ENCODE peak calls at places on chromosomes 11 and 22, in eight cellular contexts. One of them, this sample, is unnamed.

GRCh38 chr11:72595292-72595684 is 78.9 kb downstream of the PDE2A start:
- DNase-seq in left lung: peak
- DNase-seq in hepatocyte: no peak
- DNase-seq in lower leg skin: no peak
- DNase-seq in nephron progenitor cell: no peak
- DNase-seq in fibroblast of pulmonary artery: no peak
- DNase-seq in thoracic aorta: no peak
- DNase-seq in Panc1: no peak
- DNase-seq in this sample: no peak

GRCh38 chr11:15327786-15328231 is 213.1 kb downstream of the INSC start:
- DNase-seq in Panc1: no peak
- DNase-seq in thoracic aorta: no peak
- DNase-seq in nephron progenitor cell: peak
- DNase-seq in fibroblast of pulmonary artery: peak
- DNase-seq in lower leg skin: peak
- DNase-seq in hepatocyte: peak
- DNase-seq in left lung: no peak
- DNase-seq in this sample: peak

GRCh38 chr11:93278976-93279375 is 51.6 kb upstream of the DEUP1 start:
- DNase-seq in nephron progenitor cell: no peak
- DNase-seq in left lung: no peak
- DNase-seq in fibroblast of pulmonary artery: no peak
- DNase-seq in thoracic aorta: no peak
- DNase-seq in lower leg skin: no peak
- DNase-seq in Panc1: no peak
- DNase-seq in hepatocyte: no peak
- DNase-seq in this sample: no peak

GRCh38 chr11:848988-849824 is 6.6 kb downstream of the TSPAN4 start:
- DNase-seq in left lung: no peak
- DNase-seq in Panc1: no peak
- DNase-seq in lower leg skin: no peak
- DNase-seq in nephron progenitor cell: peak
- DNase-seq in fibroblast of pulmonary artery: no peak
- DNase-seq in thoracic aorta: no peak
- DNase-seq in hepatocyte: peak
- DNase-seq in this sample: peak

GRCh38 chr22:38135133-38135706 is 24.7 kb upstream of the BAIAP2L2 start:
- DNase-seq in Panc1: no peak
- DNase-seq in nephron progenitor cell: no peak
- DNase-seq in left lung: no peak
- DNase-seq in lower leg skin: no peak
- DNase-seq in fibroblast of pulmonary artery: peak
- DNase-seq in hepatocyte: no peak
- DNase-seq in thoracic aorta: no peak
- DNase-seq in this sample: no peak

GRCh38 chr11:128757235-128757711 is 63.4 kb downstream of the FLI1 start:
- DNase-seq in hepatocyte: no peak
- DNase-seq in Panc1: no peak
- DNase-seq in lower leg skin: peak
- DNase-seq in fibroblast of pulmonary artery: peak
- DNase-seq in nephron progenitor cell: no peak
- DNase-seq in left lung: peak
- DNase-seq in thoracic aorta: no peak
- DNase-seq in this sample: peak

GRCh38 chr11:99822846-99823565 is 802.3 kb downstream of the CNTN5 start:
- DNase-seq in left lung: no peak
- DNase-seq in Panc1: no peak
- DNase-seq in hepatocyte: no peak
- DNase-seq in lower leg skin: no peak
- DNase-seq in fibroblast of pulmonary artery: no peak
- DNase-seq in thoracic aorta: no peak
- DNase-seq in nephron progenitor cell: no peak
- DNase-seq in this sample: no peak

GRCh38 chr11:10076458-10077141 is 217.4 kb downstream of the SBF2 start:
- DNase-seq in thoracic aorta: peak
- DNase-seq in left lung: peak
- DNase-seq in nephron progenitor cell: peak
- DNase-seq in lower leg skin: no peak
- DNase-seq in hepatocyte: peak
- DNase-seq in fibroblast of pulmonary artery: peak
- DNase-seq in Panc1: no peak
- DNase-seq in this sample: peak

GRCh38 chr11:2775626-2776350 is 76.0 kb upstream of the KCNQ1OT1 start:
- DNase-seq in nephron progenitor cell: no peak
- DNase-seq in left lung: no peak
- DNase-seq in Panc1: no peak
- DNase-seq in fibroblast of pulmonary artery: no peak
- DNase-seq in thoracic aorta: no peak
- DNase-seq in hepatocyte: no peak
- DNase-seq in lower leg skin: no peak
- DNase-seq in this sample: no peak

GRCh38 chr11:46564459-46564858 is 29.4 kb downstream of the AMBRA1 start:
- DNase-seq in fibroblast of pulmonary artery: no peak
- DNase-seq in left lung: no peak
- DNase-seq in thoracic aorta: no peak
- DNase-seq in Panc1: peak
- DNase-seq in hepatocyte: no peak
- DNase-seq in lower leg skin: no peak
- DNase-seq in nephron progenitor cell: no peak
- DNase-seq in this sample: no peak

GRCh38 chr22:50341977-50342650 is 1.0 kb upstream of the PPP6R2 start:
- DNase-seq in nephron progenitor cell: peak
- DNase-seq in Panc1: peak
- DNase-seq in fibroblast of pulmonary artery: peak
- DNase-seq in thoracic aorta: peak
- DNase-seq in left lung: peak
- DNase-seq in lower leg skin: peak
- DNase-seq in hepatocyte: peak
- DNase-seq in this sample: peak

GRCh38 chr11:66843776-66844495 is 695 bp downstream of the RCE1 start:
- DNase-seq in Panc1: no peak
- DNase-seq in left lung: no peak
- DNase-seq in thoracic aorta: no peak
- DNase-seq in hepatocyte: no peak
- DNase-seq in nephron progenitor cell: no peak
- DNase-seq in lower leg skin: no peak
- DNase-seq in fibroblast of pulmonary artery: no peak
- DNase-seq in this sample: no peak

GRCh38 chr11:64052938-64053622 is 17.3 kb downstream of the FLRT1 start:
- DNase-seq in fibroblast of pulmonary artery: no peak
- DNase-seq in lower leg skin: no peak
- DNase-seq in thoracic aorta: no peak
- DNase-seq in hepatocyte: no peak
- DNase-seq in Panc1: no peak
- DNase-seq in nephron progenitor cell: no peak
- DNase-seq in left lung: no peak
- DNase-seq in this sample: no peak

GRCh38 chr22:46357186-46357500 is 21.6 kb downstream of the TRMU start:
- DNase-seq in fibroblast of pulmonary artery: no peak
- DNase-seq in nephron progenitor cell: no peak
- DNase-seq in Panc1: no peak
- DNase-seq in left lung: peak
- DNase-seq in hepatocyte: no peak
- DNase-seq in thoracic aorta: no peak
- DNase-seq in lower leg skin: no peak
- DNase-seq in this sample: no peak

GRCh38 chr22:45336971-45337431 is 27.3 kb downstream of the FAM118A start:
- DNase-seq in Panc1: no peak
- DNase-seq in lower leg skin: peak
- DNase-seq in thoracic aorta: peak
- DNase-seq in hepatocyte: peak
- DNase-seq in left lung: no peak
- DNase-seq in nephron progenitor cell: no peak
- DNase-seq in fibroblast of pulmonary artery: peak
- DNase-seq in this sample: no peak

GRCh38 chr11:16788141-16789060 is 50.0 kb downstream of the C11orf58 start:
- DNase-seq in thoracic aorta: no peak
- DNase-seq in lower leg skin: peak
- DNase-seq in left lung: peak
- DNase-seq in Panc1: peak
- DNase-seq in hepatocyte: peak
- DNase-seq in nephron progenitor cell: peak
- DNase-seq in fibroblast of pulmonary artery: peak
- DNase-seq in this sample: peak

GRCh38 chr11:60348116-60348515 is 21.1 kb downstream of the MS4A6E start:
- DNase-seq in left lung: no peak
- DNase-seq in thoracic aorta: no peak
- DNase-seq in lower leg skin: no peak
- DNase-seq in hepatocyte: no peak
- DNase-seq in nephron progenitor cell: no peak
- DNase-seq in Panc1: no peak
- DNase-seq in fibroblast of pulmonary artery: no peak
- DNase-seq in this sample: no peak
- TF ChIP-seq CTCF in left lung: no peak
- TF ChIP-seq CTCF in thoracic aorta: no peak
- TF ChIP-seq CTCF in lower leg skin: no peak
- TF ChIP-seq CTCF in hepatocyte: no peak
- TF ChIP-seq CTCF in nephron progenitor cell: no peak
- TF ChIP-seq CTCF in Panc1: peak
- TF ChIP-seq CTCF in fibroblast of pulmonary artery: no peak
- TF ChIP-seq CTCF in this sample: no peak

GRCh38 chr11:20131744-20132666 is 28.3 kb downstream of the DBX1 start:
- DNase-seq in nephron progenitor cell: peak
- DNase-seq in Panc1: no peak
- DNase-seq in lower leg skin: peak
- DNase-seq in thoracic aorta: no peak
- DNase-seq in left lung: peak
- DNase-seq in hepatocyte: peak
- DNase-seq in fibroblast of pulmonary artery: peak
- DNase-seq in this sample: peak

GRCh38 chr11:20137637-20138036 is 22.6 kb downstream of the DBX1 start:
- DNase-seq in hepatocyte: no peak
- DNase-seq in Panc1: no peak
- DNase-seq in fibroblast of pulmonary artery: no peak
- DNase-seq in nephron progenitor cell: no peak
- DNase-seq in lower leg skin: no peak
- DNase-seq in left lung: no peak
- DNase-seq in thoracic aorta: no peak
- DNase-seq in this sample: no peak

GRCh38 chr11:20132667-20133039 is 27.6 kb downstream of the DBX1 start:
- DNase-seq in hepatocyte: no peak
- DNase-seq in fibroblast of pulmonary artery: no peak
- DNase-seq in thoracic aorta: no peak
- DNase-seq in Panc1: no peak
- DNase-seq in left lung: no peak
- DNase-seq in nephron progenitor cell: no peak
- DNase-seq in lower leg skin: no peak
- DNase-seq in this sample: no peak

DNA sequence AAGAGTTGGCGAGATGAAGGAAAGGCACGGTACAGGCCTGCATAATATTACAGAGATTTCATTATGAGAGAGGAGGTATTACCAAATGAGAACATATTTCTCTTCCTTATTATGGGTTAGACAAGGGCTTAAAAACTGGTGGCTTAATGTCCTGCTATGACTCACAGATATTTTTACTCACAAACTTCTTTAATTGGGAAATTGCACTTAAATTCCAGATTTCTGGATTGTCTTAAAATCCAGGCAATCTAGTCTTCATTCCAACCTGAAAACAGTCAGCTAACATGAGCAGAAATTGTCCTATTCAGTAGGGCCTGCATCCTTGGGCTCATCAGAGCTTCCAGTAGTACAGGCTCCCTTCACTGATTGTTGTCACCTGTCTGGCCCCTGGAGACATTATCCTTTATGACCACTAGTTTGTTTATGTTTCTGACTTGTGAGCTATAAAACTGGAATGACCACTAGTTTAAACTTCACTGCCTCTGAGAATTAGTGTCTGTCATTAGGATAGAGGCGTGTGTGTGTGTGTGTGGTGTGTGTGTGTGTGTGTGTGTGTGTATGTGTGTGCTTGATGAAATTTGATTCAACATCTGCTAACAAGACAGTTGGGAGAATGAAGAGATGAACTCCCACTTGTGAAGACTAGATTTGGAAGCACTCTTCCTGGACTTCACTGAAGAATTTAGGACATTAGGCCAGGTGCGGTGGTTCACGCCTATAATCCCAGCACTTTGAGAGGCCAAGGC is 25.1 kb downstream of the DBX1 start:
- DNase-seq in nephron progenitor cell: no peak
- DNase-seq in left lung: no peak
- DNase-seq in fibroblast of pulmonary artery: no peak
- DNase-seq in hepatocyte: no peak
- DNase-seq in thoracic aorta: no peak
- DNase-seq in lower leg skin: no peak
- DNase-seq in Panc1: no peak
- DNase-seq in this sample: no peak
- TF ChIP-seq CTCF in nephron progenitor cell: no peak
- TF ChIP-seq CTCF in left lung: no peak
- TF ChIP-seq CTCF in fibroblast of pulmonary artery: no peak
- TF ChIP-seq CTCF in hepatocyte: no peak
- TF ChIP-seq CTCF in thoracic aorta: no peak
- TF ChIP-seq CTCF in lower leg skin: no peak
- TF ChIP-seq CTCF in Panc1: no peak
- TF ChIP-seq CTCF in this sample: no peak

GRCh38 chr11:119055901-119056300 is 1.1 kb downstream of the HYOU1 start:
- DNase-seq in nephron progenitor cell: no peak
- DNase-seq in Panc1: no peak
- DNase-seq in lower leg skin: no peak
- DNase-seq in thoracic aorta: no peak
- DNase-seq in hepatocyte: peak
- DNase-seq in fibroblast of pulmonary artery: peak
- DNase-seq in left lung: no peak
- DNase-seq in this sample: no peak

GRCh38 chr11:119061256-119061655 is 4.3 kb upstream of the HYOU1 start:
- DNase-seq in hepatocyte: no peak
- DNase-seq in fibroblast of pulmonary artery: no peak
- DNase-seq in thoracic aorta: no peak
- DNase-seq in left lung: no peak
- DNase-seq in nephron progenitor cell: no peak
- DNase-seq in lower leg skin: no peak
- DNase-seq in Panc1: no peak
- DNase-seq in this sample: no peak

GRCh38 chr11:119056397-119056999 is 507 bp downstream of the HYOU1 start:
- DNase-seq in nephron progenitor cell: no peak
- DNase-seq in lower leg skin: peak
- DNase-seq in thoracic aorta: no peak
- DNase-seq in fibroblast of pulmonary artery: no peak
- DNase-seq in Panc1: no peak
- DNase-seq in hepatocyte: peak
- DNase-seq in left lung: peak
- DNase-seq in this sample: peak

GRCh38 chr11:119054418-119054817 is 2.6 kb downstream of the HYOU1 start:
- DNase-seq in lower leg skin: no peak
- DNase-seq in left lung: no peak
- DNase-seq in hepatocyte: no peak
- DNase-seq in fibroblast of pulmonary artery: no peak
- DNase-seq in nephron progenitor cell: no peak
- DNase-seq in thoracic aorta: no peak
- DNase-seq in Panc1: no peak
- DNase-seq in this sample: no peak

GRCh38 chr11:119057000-119057769 is at the start of gene HYOU1:
- DNase-seq in lower leg skin: peak
- DNase-seq in nephron progenitor cell: peak
- DNase-seq in fibroblast of pulmonary artery: peak
- DNase-seq in hepatocyte: peak
- DNase-seq in Panc1: peak
- DNase-seq in thoracic aorta: peak
- DNase-seq in left lung: peak
- DNase-seq in this sample: peak
- TF ChIP-seq CTCF in lower leg skin: no peak
- TF ChIP-seq CTCF in nephron progenitor cell: peak
- TF ChIP-seq CTCF in fibroblast of pulmonary artery: peak
- TF ChIP-seq CTCF in hepatocyte: peak
- TF ChIP-seq CTCF in Panc1: no peak
- TF ChIP-seq CTCF in thoracic aorta: no peak
- TF ChIP-seq CTCF in left lung: no peak
- TF ChIP-seq CTCF in this sample: no peak

GRCh38 chr11:107282195-107282594 is 175.4 kb downstream of the CWF19L2 start:
- DNase-seq in left lung: no peak
- DNase-seq in Panc1: no peak
- DNase-seq in lower leg skin: no peak
- DNase-seq in thoracic aorta: no peak
- DNase-seq in nephron progenitor cell: no peak
- DNase-seq in hepatocyte: no peak
- DNase-seq in fibroblast of pulmonary artery: no peak
- DNase-seq in this sample: no peak
- TF ChIP-seq CTCF in left lung: no peak
- TF ChIP-seq CTCF in Panc1: no peak
- TF ChIP-seq CTCF in lower leg skin: no peak
- TF ChIP-seq CTCF in thoracic aorta: no peak
- TF ChIP-seq CTCF in nephron progenitor cell: no peak
- TF ChIP-seq CTCF in hepatocyte: no peak
- TF ChIP-seq CTCF in fibroblast of pulmonary artery: no peak
- TF ChIP-seq CTCF in this sample: no peak

This sample was measured in GM20000.